ENCODE peak calls at places on chromosomes 1 and 21, in six cellular contexts. L, I, D, C, Y and M are unnamed samples.

GRCh38 chr21:28705616-28706015 is 287.1 kb downstream of the LTN1 start:
- DNase-seq in C (no peak), I (no peak), D (no peak), Y (peak; percentile 6), L (no peak), M (no peak)

GRCh38 chr1:27572019-27572678 is 31.8 kb downstream of the AHDC1 start:
- DNase-seq in D (no peak), C (no peak), I (no peak), Y (no peak), L (no peak), M (no peak)

GRCh38 chr1:22727873-22728272 is 17.2 kb downstream of the EPHB2 start:
- DNase-seq in Y (no peak), C (no peak), D (no peak), I (no peak), L (no peak), M (no peak)

GRCh38 chr1:145891143-145891542 is 5.5 kb upstream of the ANKRD35 start:
- DNase-seq in Y (no peak), L (no peak), C (peak; percentile 65), I (no peak), D (no peak), M (no peak)

GRCh38 chr1:110872745-110873435 is at the start of gene CD53:
- DNase-seq in L (no peak), C (no peak), Y (no peak), D (no peak), I (peak; percentile 78), M (no peak)

GRCh38 chr1:14110040-14110439 is 410.1 kb downstream of the PRDM2 start:
- DNase-seq in L (no peak), C (no peak), Y (no peak), D (no peak), I (no peak), M (no peak)

GRCh38 chr1:24584103-24584764 is 28.3 kb downstream of the NCMAP start:
- DNase-seq in L (no peak), I (no peak), C (no peak), Y (no peak), D (no peak), M (no peak)

GRCh38 chr1:203888807-203889251 is 27.4 kb downstream of the SNRPE start:
- DNase-seq in C (peak; percentile 63), I (no peak), D (no peak), Y (peak; percentile 40), L (no peak), M (no peak)

GRCh38 chr21:29233611-29234540 is 64.8 kb upstream of the BACH1 start:
- DNase-seq in Y (no peak), C (no peak), I (no peak), D (no peak), L (no peak), M (no peak)

GRCh38 chr1:230832466-230832865 is 35.9 kb downstream of the C1orf198 start:
- DNase-seq in D (no peak), Y (no peak), C (no peak), I (no peak), L (no peak), M (no peak)

GRCh38 chr21:42527127-42527488 is 13.5 kb downstream of the SLC37A1 start:
- DNase-seq in D (no peak), Y (no peak), L (no peak), I (no peak), C (no peak), M (no peak)

GRCh38 chr1:56295949-56296929 is 283.1 kb downstream of the PLPP3 start:
- DNase-seq in L (no peak), D (no peak), C (no peak), I (no peak), Y (no peak), M (no peak)

GRCh38 chr1:41851589-41851988 is 67.1 kb downstream of the HIVEP3 start:
- DNase-seq in C (no peak), I (no peak), L (peak; percentile 89), D (no peak), Y (peak; percentile 63), M (no peak)

GRCh38 chr1:46300673-46301405 is 2.6 kb downstream of the LRRC41 start:
- DNase-seq in Y (peak; percentile 33), I (no peak), L (no peak), C (peak; percentile 36), D (no peak), M (no peak)

GRCh38 chr1:207256869-207257268 is 64.6 kb upstream of the CD55 start:
- DNase-seq in D (no peak), Y (no peak), I (no peak), C (no peak), L (no peak), M (no peak)

GRCh38 chr1:228457396-228458176 is 29.6 kb upstream of the RNF187 start:
- DNase-seq in C (peak; percentile 86), D (peak; percentile 84), I (peak; percentile 88), L (peak; percentile 77), Y (peak; percentile 99), M (peak; percentile 83)

DNA sequence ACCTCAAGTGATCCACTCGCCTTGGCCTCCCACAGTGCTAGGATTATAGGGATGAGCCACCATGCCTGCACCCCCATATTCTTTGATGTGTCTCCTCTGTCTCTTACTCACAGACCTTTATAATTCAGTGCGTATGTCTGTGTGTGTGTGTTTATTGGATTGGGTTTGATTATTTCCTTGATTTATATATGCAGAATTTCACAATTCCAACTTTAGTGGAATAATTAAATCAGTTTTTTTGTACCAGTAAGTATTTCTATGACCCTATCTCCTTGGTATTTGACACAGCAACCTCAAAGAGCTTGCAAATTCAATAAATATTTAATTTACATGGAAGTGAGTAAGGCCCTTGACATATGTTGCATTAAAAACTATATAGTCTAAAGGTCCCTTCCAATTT is 333.9 kb upstream of the ADAMTS5 start:
- DNase-seq in I (no peak), Y (peak; percentile 44), C (no peak), D (no peak), L (no peak), M (no peak)
- H3K9me3 ChIP-seq in I (no peaks in the 10 kb centered on the region), Y (peaks cover 8% of the 10 kb centered on the region), C (no peaks in the 10 kb centered on the region), D (no peaks in the 10 kb centered on the region), L (no peaks in the 10 kb centered on the region), M (no peaks in the 10 kb centered on the region)

DNA sequence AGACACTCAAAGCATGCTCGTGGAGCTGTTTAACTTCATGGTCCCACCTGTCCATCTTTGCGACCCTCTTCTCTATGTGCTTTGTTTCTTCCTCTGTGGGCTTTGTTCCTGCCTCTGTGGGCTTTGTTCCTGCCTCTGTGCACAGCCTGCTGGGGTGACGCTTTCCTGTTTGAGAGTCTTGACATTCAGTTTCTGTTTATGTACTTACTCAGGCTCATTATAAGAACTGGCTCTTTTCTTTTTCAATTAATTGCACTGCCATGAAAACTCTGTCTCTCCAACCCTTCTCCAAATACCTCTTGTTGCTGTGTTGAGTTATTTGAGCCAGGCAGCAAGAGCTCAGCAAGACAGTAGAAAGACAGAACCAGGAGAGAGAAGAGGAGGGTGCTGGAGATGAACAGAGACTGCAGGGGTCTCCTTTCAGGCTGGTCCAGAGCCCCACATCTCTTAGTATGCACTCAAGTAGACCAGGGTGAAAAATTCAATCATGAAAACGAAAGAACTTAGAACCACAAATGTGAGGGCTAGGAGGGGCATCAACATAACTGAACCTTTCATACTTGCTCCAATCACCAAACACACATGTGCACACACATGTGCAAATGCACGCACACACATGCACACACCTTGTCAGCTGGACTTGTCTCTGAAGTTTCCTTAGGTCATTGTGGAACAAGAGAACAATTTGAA is 88.3 kb upstream of the SGIP1 start:
- DNase-seq in Y (no peak), C (peak; percentile 22), L (no peak), I (peak; percentile 61), D (no peak), M (peak; percentile 47)
- H3K4me3 ChIP-seq in Y (no peak overlapping the region), C (no peak overlapping the region), L (no peak overlapping the region), I (peak overlapping the region; percentile 25), D (no peak overlapping the region), M (no peak overlapping the region)

GRCh38 chr1:113834716-113835115 is 22.4 kb upstream of the RSBN1 start:
- DNase-seq in L (no peak), C (no peak), D (no peak), Y (no peak), I (no peak), M (no peak)

GRCh38 chr1:113835686-113836290 is 23.5 kb upstream of the RSBN1 start:
- DNase-seq in Y (peak; percentile 62), D (no peak), I (peak; percentile 49), L (no peak), C (peak; percentile 61), M (no peak)

GRCh38 chr1:113830039-113830438 is 17.8 kb upstream of the RSBN1 start:
- DNase-seq in L (no peak), C (no peak), Y (no peak), I (no peak), D (no peak), M (no peak)
- H3K27ac ChIP-seq in L (no peak overlapping the region), C (no peak overlapping the region), Y (no peak overlapping the region), I (no peak overlapping the region), D (no peak overlapping the region), M (no peak overlapping the region)

DNA sequence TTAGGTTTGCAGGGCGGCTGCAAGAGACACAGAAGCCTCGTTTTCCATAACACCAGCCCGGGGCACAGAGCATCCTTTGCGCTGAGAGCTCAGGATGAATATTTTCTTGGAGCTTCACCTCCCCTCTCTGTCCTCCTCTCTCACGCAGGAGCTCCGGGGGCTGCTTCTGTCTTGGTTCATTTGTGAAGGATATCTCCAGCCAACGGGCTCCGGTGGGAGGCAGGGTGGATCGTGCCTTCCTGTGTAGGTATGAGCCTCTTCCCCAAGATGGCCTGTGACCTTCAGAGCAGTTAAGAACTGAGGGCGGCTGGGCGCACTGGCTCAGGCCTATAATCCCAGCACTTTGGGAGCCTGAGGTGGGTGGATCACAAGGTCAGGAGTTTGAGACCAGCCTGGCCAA is 319.0 kb upstream of the C1orf174 start:
- DNase-seq in D (no peak), L (no peak), Y (no peak), C (no peak), I (no peak), M (no peak)
- H3K9me3 ChIP-seq in D (no peaks in the 10 kb centered on the region), L (no peaks in the 10 kb centered on the region), Y (no peaks in the 10 kb centered on the region), C (peaks cover 10% of the 10 kb centered on the region), I (no peaks in the 10 kb centered on the region), M (no peaks in the 10 kb centered on the region)

GRCh38 chr1:185734929-185735666 is 907 bp downstream of the HMCN1 start:
- DNase-seq in Y (peak; percentile 25), C (peak; percentile 28), L (no peak), D (no peak), I (no peak), M (no peak)

GRCh38 chr1:185733818-185734709 is at the start of gene HMCN1:
- DNase-seq in C (peak; percentile 91), I (peak; percentile 4), L (no peak), Y (peak; percentile 83), D (peak; percentile 86), M (peak; percentile 63)

GRCh38 chr1:185732941-185733340 is 1.2 kb upstream of the HMCN1 start:
- DNase-seq in C (no peak), D (no peak), I (no peak), L (no peak), Y (peak; percentile 9), M (no peak)

GRCh38 chr1:185731446-185731845 is 2.7 kb upstream of the HMCN1 start:
- DNase-seq in D (no peak), Y (no peak), C (no peak), I (no peak), L (no peak), M (no peak)

DNA sequence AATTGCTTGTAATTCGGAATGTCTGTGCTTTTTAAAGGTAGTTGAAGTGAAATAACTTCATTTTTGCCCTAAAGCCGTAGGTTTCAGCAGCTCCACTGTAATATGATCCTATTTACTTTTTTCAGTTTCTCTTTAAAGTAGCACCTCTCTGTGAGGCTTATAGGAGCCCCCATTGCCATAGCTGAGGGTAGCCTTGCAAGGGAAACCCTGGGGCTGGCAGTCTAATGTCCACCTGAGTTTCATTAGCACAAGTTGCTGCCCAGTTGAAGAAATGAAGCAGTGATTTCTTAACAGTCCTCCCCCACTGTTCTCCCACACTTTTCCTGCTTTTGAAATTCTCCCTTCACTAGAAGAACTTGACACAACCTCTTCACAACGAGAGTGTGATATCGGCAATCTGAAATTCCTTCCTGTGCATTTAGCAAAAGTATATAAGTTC is 1.5 kb downstream of the HMCN1 start:
- DNase-seq in I (no peak), Y (peak; percentile 32), L (no peak), C (peak; percentile 22), D (no peak), M (no peak)
- H3K4me3 ChIP-seq in I (no peak overlapping the region), Y (peak overlapping the region; percentile 42), L (no peak overlapping the region), C (peak overlapping the region; percentile 49), D (peak overlapping the region; percentile 46), M (peak overlapping the region; percentile 62)